ENCODE peak calls at places on chromosomes 2 and 18, in six cellular contexts. Q is transverse colon, E is K562, M is stomach, O is HepG2, U is GM23338. P is an unnamed sample.

GRCh38 chr2:2502150-2502549 is 171.1 kb upstream of the MYT1L start:
- DNase-seq in M (no peak), E (no peak), Q (no peak), U (no peak), O (no peak), P (no peak)

GRCh38 chr2:222364280-222364895 is 60.0 kb upstream of the SGPP2 start:
- DNase-seq in M (no peak), U (no peak), E (no peak), Q (no peak), O (no peak), P (no peak)

GRCh38 chr2:44960871-44961270 is 19.4 kb downstream of the SIX3 start:
- DNase-seq in U (no peak), O (no peak), M (no peak), Q (no peak), E (no peak), P (no peak)

GRCh38 chr18:416928-417327 is 83.6 kb downstream of the COLEC12 start:
- DNase-seq in M (no peak), O (no peak), U (no peak), Q (no peak), E (no peak), P (no peak)

GRCh38 chr2:43569921-43570320 is 25.9 kb downstream of the THADA start:
- DNase-seq in M (no peak), U (no peak), Q (no peak), O (no peak), E (no peak), P (no peak)

GRCh38 chr2:165803123-165803760 is 9.2 kb upstream of the GALNT3 start:
- DNase-seq in M (no peak), U (no peak), Q (peak; percentile 60), O (no peak), E (no peak), P (peak; percentile 24)

GRCh38 chr2:31008571-31009114 is 129.6 kb downstream of the GALNT14 start:
- DNase-seq in E (no peak), Q (no peak), O (no peak), U (no peak), M (no peak), P (no peak)

GRCh38 chr2:144358979-144359541 is 160.9 kb downstream of the ZEB2 start:
- DNase-seq in M (no peak), E (no peak), U (no peak), Q (no peak), O (no peak), P (no peak)

GRCh38 chr2:216539791-216540241 is 41.2 kb downstream of the RPL37A start:
- DNase-seq in Q (peak; percentile 75), O (no peak), M (peak; percentile 90), E (no peak), U (no peak), P (peak; percentile 63)

GRCh38 chr2:46481541-46482193 is 2.3 kb downstream of the TMEM247 start:
- DNase-seq in U (no peak), E (no peak), Q (no peak), O (no peak), M (no peak), P (no peak)

GRCh38 chr2:159797468-159798375 is at the start of gene CD302:
- DNase-seq in M (peak; percentile 58), U (peak; percentile 74), E (peak; percentile 38), Q (peak; percentile 65), O (peak; percentile 68), P (peak; percentile 43)
- TF ChIP-seq POLR2AphosphoS5 in M (no peak), U (no peak), E (no peak), Q (no peak), O (peak; percentile 38), P (no peak)

GRCh38 chr2:112153501-112153900 is 15.3 kb downstream of the FBLN7 start:
- DNase-seq in U (no peak), Q (no peak), E (no peak), O (no peak), M (peak; percentile 18), P (no peak)

GRCh38 chr2:112152476-112153178 is 14.4 kb downstream of the FBLN7 start:
- DNase-seq in M (peak; percentile 11), O (no peak), E (no peak), Q (no peak), U (no peak), P (no peak)

GRCh38 chr2:112151701-112152440 is 13.7 kb downstream of the FBLN7 start:
- DNase-seq in Q (no peak), O (no peak), M (peak; percentile 18), U (no peak), E (no peak), P (no peak)

GRCh38 chr2:112154246-112155110 is 16.3 kb downstream of the FBLN7 start:
- DNase-seq in U (no peak), M (peak; percentile 9), O (no peak), E (no peak), Q (no peak), P (no peak)

GRCh38 chr2:112153179-112153490 is 14.9 kb downstream of the FBLN7 start:
- DNase-seq in O (no peak), E (no peak), M (peak; percentile 24), U (no peak), Q (no peak), P (no peak)
- H3K27ac ChIP-seq in O (no peak overlapping the region), E (no peak overlapping the region), M (no peak overlapping the region), U (no peak overlapping the region), Q (no peak overlapping the region), P (no peak overlapping the region)

GRCh38 chr2:157414050-157414449 is 29.8 kb downstream of the CYTIP start:
- DNase-seq in Q (no peak), O (no peak), E (no peak), U (no peak), M (no peak), P (no peak)

GRCh38 chr2:157411624-157412336 is 32.1 kb downstream of the CYTIP start:
- DNase-seq in M (no peak), E (no peak), O (no peak), Q (no peak), U (no peak), P (no peak)

GRCh38 chr2:157415632-157416101 is 28.2 kb downstream of the CYTIP start:
- DNase-seq in U (no peak), M (no peak), Q (no peak), E (no peak), O (no peak), P (no peak)

GRCh38 chr2:157418215-157418614 is 25.7 kb downstream of the CYTIP start:
- DNase-seq in E (no peak), U (no peak), Q (no peak), M (no peak), O (no peak), P (no peak)

GRCh38 chr2:157413342-157414035 is 30.4 kb downstream of the CYTIP start:
- DNase-seq in O (no peak), E (no peak), Q (no peak), M (no peak), U (no peak), P (no peak)
- TF ChIP-seq POLR2AphosphoS5 in O (no peak), E (no peak), Q (no peak), M (no peak), U (no peak), P (no peak)

DNA sequence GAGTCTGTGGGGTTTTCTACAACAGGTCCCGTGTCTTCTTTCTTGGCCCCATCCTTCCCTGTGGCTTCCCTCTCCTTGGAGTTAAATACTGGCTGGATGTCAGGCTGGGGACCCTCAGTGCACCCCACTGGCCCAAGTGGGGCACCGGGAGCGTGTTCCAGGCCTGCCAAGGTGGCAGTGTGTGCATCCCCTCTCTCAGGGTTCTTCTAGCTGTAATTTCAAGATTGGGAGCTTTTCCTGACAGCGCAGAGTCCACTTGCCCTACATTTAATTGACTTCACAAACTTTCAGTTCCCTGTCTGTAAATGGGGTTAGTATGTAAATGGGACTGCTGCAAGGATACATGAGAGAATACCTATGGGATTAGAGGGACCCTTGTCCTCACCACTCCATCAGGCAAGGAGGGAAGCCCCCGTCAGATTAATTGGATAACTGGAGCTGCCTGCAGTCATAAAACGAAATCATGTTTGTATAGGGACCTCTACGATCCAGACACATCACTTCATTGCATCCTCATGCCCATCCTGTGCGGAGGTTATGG is 66.6 kb downstream of the IL1R2 start:
- DNase-seq in E (no peak), Q (no peak), U (no peak), M (no peak), O (no peak), P (no peak)
- H3K27ac ChIP-seq in E (no peak overlapping the region), Q (peak overlapping the region; percentile 46), U (no peak overlapping the region), M (peak overlapping the region; percentile 69), O (peak overlapping the region; percentile 89), P (no peak overlapping the region)

DNA sequence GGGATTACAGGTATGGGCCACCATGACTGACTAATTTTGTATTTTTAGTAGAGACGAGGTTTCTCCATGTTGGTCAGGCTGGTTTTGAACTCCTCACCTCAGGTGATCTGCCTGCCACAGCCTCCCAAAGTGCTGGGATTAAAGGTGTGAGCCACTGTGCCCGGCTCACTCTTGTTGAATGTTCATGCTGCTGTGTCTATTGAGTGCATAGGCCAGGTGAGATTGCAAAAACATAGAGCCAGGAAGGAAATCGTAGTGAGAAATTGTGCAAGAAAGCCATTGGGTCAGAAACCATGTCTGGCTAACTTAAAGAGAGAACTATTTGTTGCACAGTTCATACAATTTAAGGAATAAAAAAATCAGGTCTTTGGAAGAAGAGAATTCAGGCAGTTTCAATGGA is 45.5 kb upstream of the FZD5 start:
- DNase-seq in E (no peak), M (no peak), U (no peak), O (peak; percentile 73), Q (no peak), P (no peak)
- TF ChIP-seq POLR2AphosphoS5 in E (no peak), M (no peak), U (no peak), O (no peak), Q (no peak), P (no peak)

DNA sequence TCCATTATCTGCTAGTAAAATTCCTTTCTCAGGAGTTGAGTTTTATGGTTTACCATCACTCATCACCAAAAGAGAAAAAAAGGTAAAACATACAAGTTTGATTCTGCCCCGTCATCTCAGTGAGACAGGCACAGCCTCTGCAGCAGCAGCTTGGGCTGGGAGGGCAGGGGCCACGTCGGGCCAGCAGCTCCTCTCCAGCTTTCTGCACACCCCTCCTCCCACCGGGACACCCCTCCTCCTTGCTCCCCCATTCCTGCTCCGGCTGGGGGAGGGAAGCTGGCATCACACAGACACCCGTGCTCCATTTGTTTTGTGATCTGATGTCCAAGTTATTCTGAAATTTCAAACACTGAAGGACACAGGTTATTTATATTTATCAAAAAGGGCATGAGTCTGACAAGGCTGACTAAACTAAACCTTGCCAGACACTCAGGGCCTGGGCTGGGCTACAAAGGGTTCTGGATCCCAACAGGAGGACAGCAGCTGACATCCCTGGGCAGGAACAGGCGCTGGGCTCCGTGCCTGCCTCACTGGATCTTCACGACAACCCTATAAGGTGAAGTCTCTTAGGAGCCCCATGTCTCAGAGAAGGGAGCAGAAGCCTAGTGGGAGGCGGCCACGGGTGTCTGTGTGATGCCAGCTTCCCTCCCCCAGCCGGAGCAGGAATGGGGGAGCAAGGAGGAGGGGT is 71.4 kb downstream of the HDAC4 start:
- DNase-seq in M (peak; percentile 23), U (no peak), O (no peak), E (no peak), Q (peak; percentile 65), P (no peak)
- H3K27ac ChIP-seq in M (peak overlapping the region; percentile 77), U (peak overlapping the region; percentile 63), O (no peak overlapping the region), E (no peak overlapping the region), Q (peak overlapping the region; percentile 74), P (peak overlapping the region; percentile 65)